ENCODE peak calls at places on chromosomes 13 and 19, in nine cellular contexts. U, P, Z, V, A, E, I, R and C are unnamed samples.

GRCh38 chr13:109206616-109207015 is 577.2 kb downstream of the MYO16 start:
- DNase-seq in U (no peak), P (peak), Z (no peak), V (no peak), A (no peak), E (no peak), I (no peak), R (no peak), C (no peak)

GRCh38 chr19:54158812-54159351 is 639 bp downstream of the LENG1 start:
- DNase-seq in U (no peak), P (no peak), Z (no peak), V (no peak), A (no peak), E (peak), I (no peak), R (no peak), C (no peak)

GRCh38 chr19:38266981-38267597 is 2.7 kb downstream of the SPINT2 start:
- DNase-seq in U (no peak), P (no peak), Z (no peak), V (no peak), A (no peak), E (no peak), I (no peak), R (peak), C (peak)

GRCh38 chr19:48644839-48645651 is 942 bp downstream of the CA11 start:
- DNase-seq in U (peak), P (peak), Z (peak), V (peak), A (peak), E (peak), I (peak), R (no peak), C (no peak)

GRCh38 chr13:41224113-41225110 is 30.0 kb upstream of the KBTBD7 start:
- DNase-seq in U (no peak), P (no peak), Z (no peak), V (no peak), A (no peak), E (no peak), I (no peak), R (no peak), C (no peak)

GRCh38 chr19:31838163-31838798 is 489.0 kb upstream of the TSHZ3 start:
- DNase-seq in U (no peak), P (peak), Z (no peak), V (no peak), A (no peak), E (no peak), I (peak), R (no peak), C (no peak)

GRCh38 chr19:21947775-21948174 is 63.0 kb downstream of the ZNF208 start:
- DNase-seq in U (no peak), P (no peak), Z (no peak), V (no peak), A (no peak), E (no peak), I (no peak), R (no peak), C (no peak)

GRCh38 chr13:42048323-42048624 is 174 bp upstream of the DGKH start:
- DNase-seq in U (no peak), P (no peak), Z (no peak), V (no peak), A (no peak), E (no peak), I (no peak), R (peak), C (peak)

GRCh38 chr13:93900735-93901134 is 578.7 kb downstream of the DCT start:
- DNase-seq in U (no peak), P (no peak), Z (no peak), V (no peak), A (no peak), E (no peak), I (no peak), R (no peak), C (no peak)

GRCh38 chr19:47098608-47099007 is 15.0 kb downstream of the ZC3H4 start:
- DNase-seq in U (no peak), P (no peak), Z (peak), V (no peak), A (no peak), E (no peak), I (no peak), R (no peak), C (no peak)

GRCh38 chr13:94558721-94559120 is 37.2 kb downstream of the TGDS start:
- DNase-seq in U (no peak), P (no peak), Z (no peak), V (no peak), A (no peak), E (no peak), I (peak), R (no peak), C (no peak)

GRCh38 chr13:65497265-65497664 is 1732.9 kb downstream of the PCDH9 start:
- DNase-seq in U (no peak), P (no peak), Z (no peak), V (no peak), A (no peak), E (no peak), I (no peak), R (no peak), C (no peak)

GRCh38 chr13:107271226-107271625 is 703.3 kb upstream of the ARGLU1 start:
- DNase-seq in U (no peak), P (no peak), Z (no peak), V (no peak), A (no peak), E (no peak), I (no peak), R (no peak), C (no peak)

GRCh38 chr19:3343619-3344502 is 22.5 kb upstream of the NFIC start:
- DNase-seq in U (no peak), P (peak), Z (peak), V (no peak), A (peak), E (no peak), I (peak), R (peak), C (no peak)

GRCh38 chr19:4972509-4973230 is 3.8 kb downstream of the KDM4B start:
- DNase-seq in U (no peak), P (no peak), Z (no peak), V (no peak), A (no peak), E (no peak), I (no peak), R (no peak), C (no peak)

GRCh38 chr19:2619076-2619475 is 83.4 kb downstream of the GNG7 start:
- DNase-seq in U (no peak), P (peak), Z (no peak), V (no peak), A (no peak), E (no peak), I (no peak), R (no peak), C (no peak)

GRCh38 chr13:75792526-75793187 is 156.5 kb downstream of the LMO7 start:
- DNase-seq in U (no peak), P (no peak), Z (no peak), V (no peak), A (no peak), E (no peak), I (no peak), R (peak), C (no peak)

GRCh38 chr19:49335784-49336481 is 727 bp downstream of the CD37 start:
- DNase-seq in U (no peak), P (peak), Z (no peak), V (no peak), A (peak), E (no peak), I (no peak), R (no peak), C (no peak)

GRCh38 chr13:42420304-42420703 is 148.4 kb downstream of the AKAP11 start:
- DNase-seq in U (peak), P (no peak), Z (no peak), V (peak), A (no peak), E (no peak), I (no peak), R (no peak), C (no peak)

GRCh38 chr19:850221-850978 is 1.7 kb upstream of the ELANE start:
- DNase-seq in U (no peak), P (no peak), Z (peak), V (no peak), A (peak), E (no peak), I (peak), R (peak), C (peak)

GRCh38 chr19:1076951-1077350 is 10.0 kb downstream of the ARHGAP45 start:
- DNase-seq in U (peak), P (no peak), Z (peak), V (peak), A (peak), E (peak), I (no peak), R (no peak), C (no peak)

GRCh38 chr19:6055013-6055795 is 55.1 kb downstream of the RFX2 start:
- DNase-seq in U (no peak), P (no peak), Z (no peak), V (no peak), A (no peak), E (no peak), I (peak), R (no peak), C (no peak)

GRCh38 chr13:111115841-111116500 is 861 bp downstream of the ARHGEF7 start:
- DNase-seq in U (no peak), P (no peak), Z (peak), V (no peak), A (peak), E (no peak), I (peak), R (no peak), C (peak)

GRCh38 chr13:79745141-79745540 is 264.2 kb downstream of the NDFIP2 start:
- DNase-seq in U (no peak), P (no peak), Z (no peak), V (no peak), A (no peak), E (no peak), I (no peak), R (no peak), C (no peak)

GRCh38 chr19:30183807-30184490 is 188.2 kb upstream of the ZNF536 start:
- DNase-seq in U (no peak), P (no peak), Z (no peak), V (no peak), A (no peak), E (no peak), I (no peak), R (no peak), C (no peak)

GRCh38 chr13:41601718-41602445 is 144.5 kb downstream of the RGCC start:
- DNase-seq in U (no peak), P (no peak), Z (no peak), V (no peak), A (peak), E (no peak), I (no peak), R (no peak), C (no peak)

GRCh38 chr13:75263741-75264407 is 218.1 kb downstream of the TBC1D4 start:
- DNase-seq in U (no peak), P (no peak), Z (no peak), V (no peak), A (no peak), E (no peak), I (no peak), R (no peak), C (no peak)

GRCh38 chr13:60043262-60043661 is 120.5 kb downstream of the DIAPH3 start:
- DNase-seq in U (no peak), P (no peak), Z (no peak), V (no peak), A (no peak), E (no peak), I (no peak), R (no peak), C (no peak)

GRCh38 chr13:87680298-87680697 is 9.1 kb downstream of the SLITRK5 start:
- DNase-seq in U (no peak), P (no peak), Z (no peak), V (no peak), A (no peak), E (peak), I (no peak), R (no peak), C (no peak)

GRCh38 chr19:13804830-13805683 is 9.8 kb downstream of the ZSWIM4 start:
- DNase-seq in U (no peak), P (peak), Z (peak), V (no peak), A (no peak), E (no peak), I (no peak), R (no peak), C (peak)

GRCh38 chr19:3645726-3646125 is 19.1 kb upstream of the CACTIN start:
- DNase-seq in U (no peak), P (no peak), Z (no peak), V (no peak), A (no peak), E (no peak), I (no peak), R (no peak), C (no peak)

GRCh38 chr13:65855276-65855675 is 1374.9 kb downstream of the PCDH9 start:
- DNase-seq in U (no peak), P (no peak), Z (no peak), V (no peak), A (no peak), E (no peak), I (no peak), R (peak), C (no peak)

GRCh38 chr19:42626181-42626580 is 31.5 kb upstream of the CEACAM8 start:
- DNase-seq in U (no peak), P (no peak), Z (no peak), V (no peak), A (no peak), E (no peak), I (no peak), R (no peak), C (no peak)